ENCODE peak calls at places on chromosomes 12 and 14, in nine cellular contexts. U, H, E, Z, T, B, S, P and W are unnamed samples.

GRCh38 chr12:28130625-28131598 is 59.3 kb upstream of the CCDC91 start:
- DNase-seq in U (peak; percentile 67), H (no peak), E (no peak), Z (no peak), T (no peak), B (no peak), S (no peak), P (no peak), W (no peak)

GRCh38 chr12:57724936-57725740 is 13.4 kb downstream of the AGAP2 start:
- DNase-seq in U (no peak), H (no peak), E (no peak), Z (no peak), T (no peak), B (no peak), S (no peak), P (no peak), W (no peak)

GRCh38 chr12:41205070-41205715 is 17.1 kb downstream of the PDZRN4 start:
- DNase-seq in U (no peak), H (no peak), E (peak; percentile 9), Z (no peak), T (peak; percentile 58), B (peak; percentile 35), S (no peak), P (no peak), W (no peak)

GRCh38 chr12:46404225-46404631 is 31.7 kb upstream of the SLC38A2 start:
- DNase-seq in U (no peak), H (no peak), E (no peak), Z (no peak), T (no peak), B (no peak), S (no peak), P (no peak), W (no peak)

GRCh38 chr14:22226381-22226780 is 362.6 kb downstream of the DAD1 start:
- DNase-seq in U (no peak), H (no peak), E (no peak), Z (no peak), T (peak; percentile 31), B (no peak), S (peak; percentile 12), P (no peak), W (no peak)

GRCh38 chr12:3351731-3352130 is 139.3 kb upstream of the PRMT8 start:
- DNase-seq in U (no peak), H (no peak), E (no peak), Z (no peak), T (no peak), B (no peak), S (no peak), P (no peak), W (no peak)

GRCh38 chr12:53737951-53738833 is 10.9 kb upstream of the CALCOCO1 start:
- DNase-seq in U (peak; percentile 80), H (no peak), E (no peak), Z (peak; percentile 16), T (peak; percentile 62), B (peak; percentile 59), S (peak; percentile 47), P (no peak), W (no peak)

GRCh38 chr12:15797818-15798217 is 8.6 kb upstream of the EPS8 start:
- DNase-seq in U (no peak), H (no peak), E (no peak), Z (no peak), T (no peak), B (no peak), S (no peak), P (no peak), W (no peak)

GRCh38 chr14:99234982-99235491 is 37.0 kb downstream of the BCL11B start:
- DNase-seq in U (no peak), H (peak; percentile 51), E (no peak), Z (peak; percentile 78), T (peak; percentile 90), B (no peak), S (peak; percentile 81), P (peak; percentile 62), W (no peak)

GRCh38 chr14:60656755-60657608 is 7.7 kb upstream of the SIX1 start:
- DNase-seq in U (peak; percentile 90), H (peak; percentile 24), E (no peak), Z (no peak), T (peak; percentile 90), B (peak; percentile 49), S (no peak), P (no peak), W (peak; percentile 67)

GRCh38 chr14:101507306-101508150 is 53.8 kb upstream of the DIO3 start:
- DNase-seq in U (peak; percentile 68), H (no peak), E (no peak), Z (no peak), T (no peak), B (no peak), S (no peak), P (no peak), W (no peak)

GRCh38 chr12:10363922-10364838 is 25.7 kb downstream of the KLRK1 start:
- DNase-seq in U (peak; percentile 82), H (peak; percentile 16), E (peak; percentile 84), Z (no peak), T (peak; percentile 41), B (peak; percentile 31), S (no peak), P (no peak), W (peak; percentile 32)

GRCh38 chr14:64701660-64702059 is 2.6 kb upstream of the PLEKHG3 start:
- DNase-seq in U (no peak), H (no peak), E (peak; percentile 46), Z (no peak), T (peak; percentile 70), B (no peak), S (no peak), P (no peak), W (no peak)

GRCh38 chr12:132446535-132447326 is 43.2 kb upstream of the FBRSL1 start:
- DNase-seq in U (no peak), H (no peak), E (no peak), Z (no peak), T (peak; percentile 38), B (no peak), S (no peak), P (no peak), W (no peak)

GRCh38 chr12:88305491-88305890 is 163.4 kb downstream of the TMTC3 start:
- DNase-seq in U (no peak), H (no peak), E (no peak), Z (no peak), T (no peak), B (no peak), S (no peak), P (no peak), W (no peak)

GRCh38 chr14:76118594-76118993 is 33.1 kb upstream of the GPATCH2L start:
- DNase-seq in U (no peak), H (no peak), E (no peak), Z (no peak), T (no peak), B (no peak), S (no peak), P (no peak), W (no peak)

GRCh38 chr12:4960030-4960429 is 50.3 kb downstream of the KCNA1 start:
- DNase-seq in U (no peak), H (no peak), E (no peak), Z (no peak), T (peak; percentile 15), B (peak; percentile 64), S (no peak), P (no peak), W (no peak)